ENCODE peak calls at places on chromosome X, in ten cellular contexts. H is lung, W is GM12878, X is left lung, D is lower leg skin, J is upper lobe of left lung, S is colonic mucosa, V is tibial nerve, C is psoas muscle, Z is Peyer's patch. P is an unnamed sample.

GRCh38 chrX:39753296-39753996 is 344.3 kb downstream of the BCOR start:
- DNase-seq in W (no peak), D (no peak), S (no peak), J (no peak), C (no peak), V (no peak), X (no peak), H (no peak), Z (no peak), P (no peak)

GRCh38 chrX:118644378-118644777 is 83.0 kb upstream of the IL13RA1 start:
- DNase-seq in D (no peak), C (no peak), X (no peak), S (no peak), J (no peak), H (no peak), V (no peak), Z (no peak), W (no peak), P (no peak)

GRCh38 chrX:82163701-82164100 is 961.8 kb downstream of the SH3BGRL start:
- DNase-seq in S (no peak), V (no peak), J (no peak), H (no peak), X (no peak), C (no peak), Z (no peak), W (no peak), D (no peak), P (no peak)

GRCh38 chrX:155997436-155997835 is at the start of gene IL9R:
- DNase-seq in W (peak; percentile 15), X (no peak), H (no peak), V (no peak), J (no peak), C (no peak), D (no peak), Z (peak; percentile 69), S (no peak), P (no peak)

GRCh38 chrX:79975605-79976004 is 38.9 kb upstream of the TBX22 start:
- DNase-seq in C (no peak), D (no peak), S (no peak), H (no peak), V (no peak), W (no peak), Z (no peak), X (no peak), J (no peak), P (no peak)

GRCh38 chrX:18674417-18674787 is 2.5 kb upstream of the RS1 start:
- DNase-seq in X (peak; percentile 78), V (no peak), J (peak; percentile 69), D (no peak), H (no peak), Z (peak; percentile 52), W (no peak), S (peak; percentile 34), C (peak; percentile 57), P (no peak)

GRCh38 chrX:41022579-41022978 is 62.7 kb upstream of the USP9X start:
- DNase-seq in C (no peak), V (no peak), Z (no peak), W (no peak), X (no peak), J (no peak), H (no peak), S (no peak), D (no peak), P (no peak)

GRCh38 chrX:2464677-2465166 is 36.1 kb downstream of the DHRSX start:
- DNase-seq in D (no peak), V (no peak), W (no peak), S (no peak), J (no peak), X (no peak), H (no peak), C (no peak), Z (no peak), P (no peak)

GRCh38 chrX:151754042-151754419 is 19.5 kb downstream of the CNGA2 start:
- DNase-seq in W (no peak), C (no peak), H (no peak), Z (no peak), X (no peak), V (no peak), D (peak; percentile 15), S (no peak), J (no peak), P (no peak)

DNA sequence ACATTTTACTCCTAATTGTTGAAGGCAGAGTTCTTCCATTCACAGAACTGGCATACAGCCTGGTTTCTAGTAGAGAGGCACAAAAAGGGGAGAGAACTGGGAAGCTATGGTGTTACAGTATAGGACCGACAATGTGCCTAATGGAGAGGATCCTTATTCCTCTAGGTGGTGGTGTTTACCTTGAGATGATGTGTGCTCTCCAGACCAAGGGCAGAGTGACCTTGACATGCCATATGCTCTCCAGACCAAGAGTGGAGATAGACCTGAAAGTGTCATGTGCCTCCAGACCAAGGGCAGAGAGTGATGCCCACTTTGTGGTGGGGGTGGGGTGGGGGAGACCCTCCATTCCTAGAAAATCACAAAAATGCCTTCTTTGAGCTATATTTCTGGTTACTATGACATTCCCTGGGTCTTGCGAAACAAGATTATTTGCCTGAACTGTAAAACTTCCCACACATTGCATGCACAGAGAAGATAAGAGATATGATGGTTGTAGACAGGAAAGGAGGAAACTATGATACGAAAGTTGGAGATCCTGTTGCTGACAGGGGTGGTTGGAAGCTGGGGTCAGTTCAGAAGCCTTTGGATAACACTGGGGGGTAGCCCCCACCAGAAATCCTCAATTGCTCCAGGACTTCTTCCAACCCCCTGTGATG is 119.7 kb downstream of the TEX13C start:
- DNase-seq in S (no peak), V (no peak), X (no peak), J (no peak), Z (no peak), C (no peak), H (no peak), W (no peak), D (no peak), P (no peak)
- TF ChIP-seq CTCF in S (no peak), V (no peak), X (no peak), J (no peak), Z (no peak), C (no peak), H (no peak), W (no peak), D (no peak), P (no peak)

GRCh38 chrX:7194606-7195005 is 46.7 kb upstream of the PUDP start:
- DNase-seq in D (no peak), V (no peak), W (no peak), S (no peak), Z (no peak), J (no peak), C (no peak), X (no peak), H (no peak), P (no peak)

GRCh38 chrX:7190157-7190556 is 42.2 kb upstream of the PUDP start:
- DNase-seq in J (no peak), S (no peak), H (no peak), X (no peak), W (no peak), V (no peak), C (no peak), D (no peak), Z (no peak), P (no peak)

GRCh38 chrX:7192871-7193270 is 44.9 kb upstream of the PUDP start:
- DNase-seq in W (no peak), H (no peak), J (no peak), S (no peak), V (no peak), X (no peak), C (no peak), Z (no peak), D (no peak), P (no peak)

DNA sequence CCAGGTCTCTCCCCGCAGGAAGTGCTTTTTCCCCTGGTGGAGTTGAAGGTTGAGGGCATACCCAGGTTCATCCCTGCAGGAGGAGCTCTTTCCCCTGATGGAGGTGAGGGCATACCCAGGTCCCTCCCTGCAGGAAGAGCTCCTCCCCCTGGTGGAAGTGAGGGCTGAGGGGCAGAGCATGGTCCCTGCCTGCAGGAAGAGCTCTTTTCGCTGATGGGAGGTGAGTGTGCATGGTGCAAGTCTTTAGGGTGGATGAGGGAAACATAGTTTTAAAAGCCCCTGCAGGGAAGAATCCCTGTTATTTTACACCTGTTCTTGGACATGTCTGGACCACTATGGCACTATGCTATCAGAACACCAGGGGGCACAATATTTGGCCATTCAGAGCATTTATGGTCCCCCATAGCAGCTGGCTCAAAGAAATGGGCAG is 43.7 kb upstream of the PUDP start:
- DNase-seq in C (no peak), S (no peak), H (no peak), D (no peak), V (no peak), Z (no peak), X (no peak), W (no peak), J (no peak), P (no peak)
- TF ChIP-seq CTCF in C (no peak), S (no peak), H (no peak), D (no peak), V (no peak), Z (no peak), X (no peak), W (peak; percentile 41), J (no peak), P (no peak)

DNA sequence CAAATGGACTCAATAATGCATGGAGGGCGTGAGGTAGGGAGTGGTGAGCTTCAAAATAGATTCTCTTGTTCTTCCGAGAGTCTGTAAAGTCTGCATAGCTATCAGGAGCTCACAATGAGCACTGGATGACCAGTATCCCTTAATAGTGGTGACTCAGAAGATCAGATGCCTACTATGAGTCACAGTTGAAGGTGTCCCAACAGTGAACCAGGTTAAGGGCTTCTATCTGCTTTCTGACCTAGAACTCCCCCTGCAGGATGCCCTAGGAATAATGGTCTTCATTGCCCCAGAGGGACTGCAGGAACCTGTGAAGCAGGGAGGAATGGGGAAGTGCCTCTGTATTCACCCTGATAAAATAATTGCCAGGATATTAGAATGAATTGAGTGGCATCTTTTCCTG is 22.1 kb downstream of the DGKK start:
- DNase-seq in D (no peak), W (no peak), V (no peak), S (peak; percentile 52), X (no peak), Z (peak; percentile 72), C (no peak), J (no peak), H (no peak), P (no peak)
- TF ChIP-seq CTCF in D (no peak), W (peak; percentile 27), V (no peak), S (peak; percentile 34), X (no peak), Z (peak; percentile 61), C (no peak), J (peak; percentile 9), H (no peak), P (peak; percentile 33)

GRCh38 chrX:67614006-67614405 is 70.2 kb downstream of the AR start:
- DNase-seq in Z (no peak), D (no peak), H (no peak), S (no peak), X (no peak), V (no peak), J (no peak), W (no peak), C (no peak), P (no peak)
- TF ChIP-seq CTCF in Z (no peak), D (no peak), H (no peak), S (no peak), X (no peak), V (no peak), J (no peak), W (no peak), C (no peak), P (no peak)

P was measured in CD14-positive monocyte.